ENCODE peak calls at places on chromosomes 1 and 21, in ten cellular contexts. G, M, N, Q, L, B, Z, D, A and I are unnamed samples.
A peak's percentile ranks its signal among the peaks of the same experiment; 100 is the strongest.

GRCh38 chr1:172704446-172705176 is 45.7 kb downstream of the FASLG start:
- DNase-seq in G (no peak), A (no peak), Z (no peak), L (no peak), Q (no peak), M (no peak), B (no peak), D (no peak), N (peak; percentile 63), I (no peak)

GRCh38 chr1:72186733-72187307 is 95.5 kb downstream of the NEGR1 start:
- DNase-seq in G (no peak), Z (peak; percentile 54), Q (no peak), L (no peak), M (no peak), D (no peak), A (no peak), N (peak; percentile 35), B (no peak), I (peak; percentile 56)

GRCh38 chr1:153572569-153573015 is 6.9 kb upstream of the S100A2 start:
- DNase-seq in B (peak; percentile 86), D (peak; percentile 43), N (peak; percentile 76), G (peak; percentile 91), L (peak; percentile 90), M (peak; percentile 91), Z (peak; percentile 85), A (peak; percentile 70), Q (peak; percentile 79), I (peak; percentile 84)

GRCh38 chr1:26694597-26695416 is 1.0 kb upstream of the ARID1A start:
- DNase-seq in L (peak; percentile 20), A (no peak), D (peak; percentile 55), Q (no peak), B (no peak), Z (no peak), G (no peak), M (no peak), N (no peak), I (no peak)

GRCh38 chr1:101301446-101301845 is 64.6 kb downstream of the S1PR1 start:
- DNase-seq in G (no peak), B (no peak), L (no peak), A (no peak), N (no peak), D (no peak), M (no peak), Z (no peak), Q (no peak), I (no peak)

GRCh38 chr1:111705841-111706240 is 33.4 kb downstream of the INKA2 start:
- DNase-seq in Z (no peak), M (no peak), L (no peak), D (no peak), Q (no peak), N (no peak), G (no peak), A (no peak), B (no peak), I (no peak)

GRCh38 chr1:76640092-76640491 is 227.2 kb upstream of the ST6GALNAC5 start:
- DNase-seq in L (no peak), Q (no peak), M (no peak), N (no peak), G (no peak), Z (peak; percentile 52), D (no peak), A (no peak), B (no peak), I (peak; percentile 22)

GRCh38 chr21:45408271-45408791 is 3.4 kb downstream of the COL18A1 start:
- DNase-seq in L (no peak), A (no peak), G (no peak), N (no peak), M (peak; percentile 62), B (peak; percentile 44), D (no peak), Z (no peak), Q (no peak), I (no peak)

GRCh38 chr1:192628406-192629057 is 7.4 kb upstream of the RGS13 start:
- DNase-seq in L (no peak), A (no peak), D (no peak), B (no peak), Q (peak; percentile 44), N (no peak), Z (no peak), G (no peak), M (no peak), I (no peak)

GRCh38 chr1:192627901-192628300 is 8.0 kb upstream of the RGS13 start:
- DNase-seq in Z (no peak), B (no peak), M (no peak), Q (no peak), D (no peak), N (no peak), A (no peak), L (no peak), G (no peak), I (no peak)

GRCh38 chr1:192630521-192631287 is 5.2 kb upstream of the RGS13 start:
- DNase-seq in B (no peak), A (no peak), Z (no peak), G (no peak), N (no peak), Q (no peak), D (no peak), L (no peak), M (no peak), I (no peak)

GRCh38 chr1:192631749-192632148 is 4.2 kb upstream of the RGS13 start:
- DNase-seq in Q (no peak), B (no peak), L (no peak), Z (no peak), M (no peak), G (no peak), N (no peak), D (no peak), A (no peak), I (no peak)

GRCh38 chr1:192629602-192630001 is 6.3 kb upstream of the RGS13 start:
- DNase-seq in A (no peak), D (no peak), N (no peak), B (no peak), L (no peak), Q (no peak), M (no peak), G (no peak), Z (no peak), I (no peak)
- TF ChIP-seq CTCF in A (no peak), D (no peak), N (no peak), B (no peak), L (no peak), Q (no peak), M (no peak), G (no peak), Z (no peak), I (no peak)

GRCh38 chr1:44929556-44929955 is 56.8 kb downstream of the EIF2B3 start:
- DNase-seq in Q (no peak), G (no peak), D (no peak), M (no peak), Z (no peak), A (no peak), L (no peak), N (no peak), B (no peak), I (no peak)
- H3K4me3 ChIP-seq in Q (no peak overlapping the region), G (no peak overlapping the region), D (no peak overlapping the region), M (no peak overlapping the region), Z (no peak overlapping the region), A (no peak overlapping the region), L (no peak overlapping the region), N (no peak overlapping the region), B (no peak overlapping the region), I (no peak overlapping the region)

GRCh38 chr1:2537785-2538115 is 7.7 kb upstream of the HES5 start:
- DNase-seq in L (no peak), N (no peak), B (no peak), Z (no peak), Q (no peak), D (no peak), A (no peak), G (no peak), M (no peak), I (no peak)

GRCh38 chr1:2538872-2539271 is 8.8 kb upstream of the HES5 start:
- DNase-seq in Q (no peak), N (no peak), D (no peak), L (no peak), M (no peak), B (no peak), Z (no peak), A (no peak), G (no peak), I (no peak)

GRCh38 chr1:2540816-2541492 is 10.9 kb upstream of the HES5 start:
- DNase-seq in A (no peak), N (peak; percentile 60), B (no peak), D (peak; percentile 71), Q (no peak), M (no peak), L (no peak), Z (no peak), G (no peak), I (no peak)

GRCh38 chr1:2538376-2538775 is 8.3 kb upstream of the HES5 start:
- DNase-seq in B (no peak), L (no peak), Q (no peak), Z (no peak), G (no peak), A (no peak), M (no peak), D (no peak), N (no peak), I (no peak)

GRCh38 chr1:2539312-2539907 is 9.3 kb upstream of the HES5 start:
- DNase-seq in Z (no peak), M (no peak), L (no peak), D (peak; percentile 69), G (no peak), Q (no peak), N (peak; percentile 74), B (no peak), A (no peak), I (no peak)
- TF ChIP-seq CTCF in Z (peak; percentile 53), M (no peak), L (peak; percentile 29), D (peak; percentile 64), G (no peak), Q (no peak), N (peak; percentile 55), B (no peak), A (peak; percentile 33), I (peak; percentile 28)

GRCh38 chr21:34132202-34132601 is 58.8 kb downstream of the MRPS6 start:
- DNase-seq in L (no peak), Z (no peak), B (no peak), M (no peak), A (no peak), G (no peak), D (no peak), Q (no peak), N (no peak), I (no peak)

GRCh38 chr21:34132905-34133304 is 59.5 kb downstream of the MRPS6 start:
- DNase-seq in A (no peak), B (no peak), M (no peak), G (no peak), D (no peak), Z (no peak), Q (no peak), L (no peak), N (no peak), I (no peak)

GRCh38 chr21:34129971-34130597 is 56.7 kb downstream of the MRPS6 start:
- DNase-seq in N (peak; percentile 75), L (no peak), M (no peak), A (no peak), B (no peak), D (peak; percentile 33), Q (peak; percentile 13), G (no peak), Z (peak; percentile 55), I (peak; percentile 27)

GRCh38 chr21:34130598-34130985 is 57.2 kb downstream of the MRPS6 start:
- DNase-seq in Q (no peak), G (no peak), M (no peak), B (no peak), N (no peak), L (no peak), A (no peak), Z (no peak), D (no peak), I (no peak)

DNA sequence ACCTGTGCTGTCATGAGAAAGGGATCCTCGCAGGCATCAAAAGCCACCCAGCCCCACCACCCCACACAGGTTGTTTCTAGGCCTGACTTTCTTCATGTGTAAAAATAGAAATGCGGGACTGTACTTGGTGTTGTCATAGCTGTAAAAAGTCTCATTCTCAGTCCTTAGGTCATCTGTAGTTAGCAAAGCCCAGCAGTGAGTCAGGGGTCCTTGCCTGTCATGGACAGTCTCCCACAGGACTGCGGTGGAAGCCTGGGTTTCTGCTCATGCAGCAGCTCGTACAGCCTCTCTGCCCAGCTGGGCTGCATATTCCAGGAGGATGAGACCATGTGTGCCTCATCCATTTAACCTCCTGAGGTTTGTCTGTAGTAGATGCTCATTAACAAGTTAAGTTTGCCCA is 58.2 kb downstream of the MRPS6 start:
- DNase-seq in D (no peak), Q (no peak), G (no peak), B (no peak), N (no peak), L (no peak), Z (no peak), A (no peak), M (no peak), I (no peak)
- H3K4me3 ChIP-seq in D (no peak overlapping the region), Q (no peak overlapping the region), G (no peak overlapping the region), B (no peak overlapping the region), N (no peak overlapping the region), L (no peak overlapping the region), Z (no peak overlapping the region), A (no peak overlapping the region), M (no peak overlapping the region), I (no peak overlapping the region)